ENCODE peak calls at places on chromosomes 13 and 19, in ten cellular contexts. N is suprapubic skin, P is upper lobe of right lung, J is A673, M is IMR-90, Z is omental fat pad, K is brain microvascular endothelial cell, Y is tibial nerve, Q is HFF-Myc, X is progenitor cell of endocrine pancreas. I is an unnamed sample.

GRCh38 chr13:31045621-31046081 is 113.2 kb downstream of the TEX26 start:
- DNase-seq in N (peak), P (peak), J (peak), M (peak), Z (no peak), K (peak), Y (no peak), Q (peak), X (no peak), I (no peak)

GRCh38 chr19:34298891-34299510 is 44.6 kb downstream of the GARRE1 start:
- DNase-seq in N (no peak), P (no peak), J (no peak), M (no peak), Z (no peak), K (no peak), Y (no peak), Q (no peak), X (no peak), I (no peak)

GRCh38 chr13:30111810-30112209 is 195.5 kb downstream of the KATNAL1 start:
- DNase-seq in N (no peak), P (no peak), J (peak), M (no peak), Z (no peak), K (no peak), Y (no peak), Q (no peak), X (no peak), I (peak)

GRCh38 chr19:58218899-58219298 is 9.8 kb upstream of the ZNF544 start:
- DNase-seq in N (no peak), P (no peak), J (peak), M (no peak), Z (no peak), K (no peak), Y (no peak), Q (no peak), X (no peak), I (no peak)

GRCh38 chr13:41905600-41906254 is 55.2 kb downstream of the VWA8 start:
- DNase-seq in N (no peak), P (no peak), J (peak), M (peak), Z (no peak), K (no peak), Y (no peak), Q (no peak), X (no peak), I (no peak)

GRCh38 chr13:22944378-22944777 is 236.4 kb upstream of the SGCG start:
- DNase-seq in N (no peak), P (no peak), J (peak), M (no peak), Z (no peak), K (no peak), Y (no peak), Q (no peak), X (no peak), I (no peak)

GRCh38 chr19:50458396-50459066 is 17.8 kb upstream of the EMC10 start:
- DNase-seq in N (no peak), P (no peak), J (peak), M (peak), Z (no peak), K (no peak), Y (no peak), Q (no peak), X (no peak), I (no peak)

GRCh38 chr13:57634829-57635165 is 3.3 kb downstream of the PCDH17 start:
- DNase-seq in N (peak), P (peak), J (no peak), M (no peak), Z (no peak), K (no peak), Y (no peak), Q (no peak), X (no peak), I (peak)

GRCh38 chr19:12195501-12195860 is 32.6 kb downstream of the ZNF136 start:
- DNase-seq in N (no peak), P (no peak), J (no peak), M (no peak), Z (no peak), K (no peak), Y (no peak), Q (no peak), X (no peak), I (no peak)

GRCh38 chr13:44231786-44232516 is 141.7 kb upstream of the SERP2 start:
- DNase-seq in N (peak), P (peak), J (no peak), M (peak), Z (peak), K (peak), Y (peak), Q (peak), X (no peak), I (no peak)

GRCh38 chr19:17052439-17052838 is 22.8 kb downstream of the HAUS8 start:
- DNase-seq in N (no peak), P (no peak), J (peak), M (peak), Z (no peak), K (peak), Y (peak), Q (no peak), X (no peak), I (peak)

GRCh38 chr19:17469371-17470203 is 737 bp upstream of the SLC27A1 start:
- DNase-seq in N (peak), P (peak), J (peak), M (peak), Z (peak), K (peak), Y (peak), Q (peak), X (peak), I (peak)

GRCh38 chr19:2523630-2524311 is 47.8 kb downstream of the GADD45B start:
- DNase-seq in N (no peak), P (no peak), J (peak), M (peak), Z (no peak), K (peak), Y (no peak), Q (no peak), X (no peak), I (no peak)

GRCh38 chr19:47381121-47381520 is 32.0 kb downstream of the DHX34 start:
- DNase-seq in N (no peak), P (no peak), J (no peak), M (no peak), Z (no peak), K (no peak), Y (no peak), Q (no peak), X (no peak), I (no peak)

GRCh38 chr19:1584500-1585242 is 8.0 kb downstream of the MBD3 start:
- DNase-seq in N (no peak), P (no peak), J (no peak), M (no peak), Z (no peak), K (no peak), Y (no peak), Q (no peak), X (no peak), I (no peak)

GRCh38 chr19:42207767-42208259 is 9.7 kb downstream of the DEDD2 start:
- DNase-seq in N (no peak), P (no peak), J (no peak), M (peak), Z (no peak), K (peak), Y (no peak), Q (peak), X (no peak), I (no peak)

GRCh38 chr19:46760363-46760762 is 14.1 kb upstream of the STRN4 start:
- DNase-seq in N (no peak), P (no peak), J (no peak), M (no peak), Z (no peak), K (no peak), Y (no peak), Q (no peak), X (no peak), I (no peak)

GRCh38 chr13:25174304-25174703 is 2.2 kb upstream of the AMER2 start:
- DNase-seq in N (no peak), P (no peak), J (peak), M (no peak), Z (no peak), K (no peak), Y (no peak), Q (no peak), X (no peak), I (no peak)

GRCh38 chr13:113854238-113855011 is 9.5 kb downstream of the GAS6 start:
- DNase-seq in N (peak), P (no peak), J (no peak), M (peak), Z (peak), K (no peak), Y (peak), Q (no peak), X (no peak), I (no peak)

GRCh38 chr19:7894612-7895309 is 6.5 kb downstream of the LRRC8E start:
- DNase-seq in N (no peak), P (peak), J (no peak), M (no peak), Z (no peak), K (no peak), Y (no peak), Q (no peak), X (no peak), I (no peak)

GRCh38 chr19:45952691-45953505 is 20.8 kb downstream of the NOVA2 start:
- DNase-seq in N (no peak), P (no peak), J (peak), M (peak), Z (no peak), K (peak), Y (no peak), Q (peak), X (peak), I (peak)

GRCh38 chr19:52464798-52465470 is 11.6 kb downstream of the ZNF578 start:
- DNase-seq in N (no peak), P (no peak), J (peak), M (no peak), Z (no peak), K (no peak), Y (no peak), Q (no peak), X (no peak), I (peak)

GRCh38 chr13:111116830-111117229 is 1.7 kb downstream of the ARHGEF7 start:
- DNase-seq in N (no peak), P (no peak), J (no peak), M (peak), Z (no peak), K (no peak), Y (no peak), Q (no peak), X (no peak), I (no peak)

GRCh38 chr19:35090160-35090794 is 25.3 kb upstream of the FXYD3 start:
- DNase-seq in N (peak), P (peak), J (peak), M (peak), Z (peak), K (peak), Y (peak), Q (no peak), X (peak), I (peak)

GRCh38 chr19:8069116-8069973 is 16.8 kb downstream of the CCL25 start:
- DNase-seq in N (no peak), P (no peak), J (peak), M (no peak), Z (no peak), K (no peak), Y (no peak), Q (peak), X (no peak), I (no peak)

GRCh38 chr13:75618308-75618707 is 17.8 kb upstream of the LMO7 start:
- DNase-seq in N (no peak), P (no peak), J (no peak), M (no peak), Z (no peak), K (no peak), Y (no peak), Q (no peak), X (no peak), I (no peak)

GRCh38 chr13:98517576-98518310 is 59.2 kb downstream of the STK24 start:
- DNase-seq in N (no peak), P (no peak), J (no peak), M (no peak), Z (no peak), K (no peak), Y (no peak), Q (no peak), X (no peak), I (no peak)

GRCh38 chr13:20332361-20333096 is 100.4 kb upstream of the GJB6 start:
- DNase-seq in N (no peak), P (no peak), J (peak), M (no peak), Z (no peak), K (no peak), Y (peak), Q (no peak), X (no peak), I (no peak)

GRCh38 chr19:49188626-49189200 is 31.1 kb downstream of the TRPM4 start:
- DNase-seq in N (no peak), P (peak), J (no peak), M (no peak), Z (no peak), K (no peak), Y (no peak), Q (no peak), X (no peak), I (no peak)

GRCh38 chr13:50309200-50309848 is 294.1 kb downstream of the KCNRG start:
- DNase-seq in N (no peak), P (no peak), J (no peak), M (no peak), Z (no peak), K (no peak), Y (no peak), Q (no peak), X (no peak), I (no peak)

GRCh38 chr19:5131866-5132561 is 163.1 kb downstream of the KDM4B start:
- DNase-seq in N (no peak), P (no peak), J (peak), M (no peak), Z (no peak), K (no peak), Y (no peak), Q (no peak), X (peak), I (no peak)

GRCh38 chr19:5152767-5153532 is 184.0 kb downstream of the KDM4B start:
- DNase-seq in N (no peak), P (peak), J (no peak), M (no peak), Z (no peak), K (no peak), Y (no peak), Q (no peak), X (no peak), I (no peak)

GRCh38 chr19:15072930-15073647 is 8.9 kb upstream of the OR1I1 start:
- DNase-seq in N (no peak), P (no peak), J (no peak), M (no peak), Z (no peak), K (no peak), Y (no peak), Q (no peak), X (no peak), I (no peak)
- TF ChIP-seq CTCF in N (no peak), P (no peak), J (peak), M (no peak), Z (no peak), K (no peak), Y (no peak), Q (no peak), X (no peak), I (no peak)

DNA sequence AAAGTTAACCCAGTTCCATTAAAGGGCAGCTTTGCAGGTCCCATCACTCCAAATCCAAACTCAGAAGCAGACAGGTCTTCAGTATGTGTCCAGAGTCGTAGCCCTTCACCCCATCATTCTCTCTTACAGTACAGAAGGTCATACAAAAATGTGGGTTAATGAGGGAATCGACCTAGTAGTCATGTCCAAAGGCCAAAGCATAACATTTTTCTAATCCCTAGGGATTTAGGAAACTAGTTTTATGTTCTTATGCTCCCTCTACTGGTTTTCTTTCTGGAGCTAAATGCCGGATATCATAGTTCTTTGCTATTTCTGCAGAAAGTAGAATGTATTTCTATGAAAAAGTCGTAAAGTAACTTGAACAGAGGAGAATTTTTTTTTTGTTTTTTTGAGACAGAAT is 72.2 kb downstream of the DHRS12 start:
- DNase-seq in N (no peak), P (no peak), J (peak), M (peak), Z (no peak), K (no peak), Y (no peak), Q (peak), X (no peak), I (no peak)
- TF ChIP-seq CTCF in N (peak), P (peak), J (peak), M (peak), Z (no peak), K (peak), Y (peak), Q (no peak), X (no peak), I (no peak)

DNA sequence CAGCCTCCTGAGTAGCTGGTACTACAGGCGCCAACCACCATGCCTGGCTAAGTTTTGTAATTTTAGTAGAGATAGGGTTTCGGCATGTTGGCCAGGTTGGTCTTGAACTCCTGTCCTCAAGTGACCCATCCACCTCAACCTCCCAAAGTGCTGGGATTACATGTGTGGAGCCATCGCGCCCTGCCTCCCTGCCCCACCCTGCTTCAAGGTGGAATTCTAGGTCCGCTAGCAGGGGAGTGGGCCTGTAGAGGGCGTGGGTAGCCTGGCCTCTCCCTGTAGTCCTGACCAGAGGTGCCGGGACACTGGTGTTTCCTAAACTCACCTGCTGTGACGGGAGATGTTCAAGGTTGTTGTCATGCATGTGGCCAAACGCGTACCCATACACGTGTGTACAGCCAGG is 398 bp downstream of the SLC25A41 start:
- DNase-seq in N (no peak), P (no peak), J (no peak), M (no peak), Z (no peak), K (no peak), Y (no peak), Q (no peak), X (no peak), I (no peak)
- TF ChIP-seq CTCF in N (no peak), P (no peak), J (no peak), M (no peak), Z (no peak), K (no peak), Y (no peak), Q (no peak), X (no peak), I (no peak)

GRCh38 chr13:39377699-39378098 is 225.3 kb downstream of the LHFPL6 start:
- DNase-seq in N (no peak), P (no peak), J (no peak), M (no peak), Z (no peak), K (no peak), Y (no peak), Q (no peak), X (no peak), I (no peak)
- TF ChIP-seq CTCF in N (no peak), P (no peak), J (no peak), M (no peak), Z (no peak), K (no peak), Y (no peak), Q (no peak), X (no peak), I (no peak)

DNA sequence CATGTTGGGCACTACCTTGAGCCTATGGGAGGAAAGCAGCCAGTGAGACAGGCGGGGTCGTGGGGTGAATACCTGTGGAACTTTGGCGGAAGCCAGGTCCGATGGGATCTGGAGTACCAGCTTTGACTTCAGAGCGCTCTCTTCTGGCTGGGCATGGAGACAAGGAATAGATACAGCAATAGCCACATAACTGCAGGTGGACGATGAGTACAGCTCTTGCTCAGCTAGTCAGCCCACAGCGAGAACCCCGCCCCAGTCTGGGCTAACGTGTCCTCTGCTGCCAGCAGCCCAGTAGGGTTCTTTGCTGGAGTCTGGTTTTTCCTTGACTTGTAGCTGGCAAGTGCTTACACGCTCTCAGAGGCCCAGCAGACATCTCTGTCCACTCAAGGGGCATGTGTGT is 83.4 kb downstream of the SIPA1L3 start:
- DNase-seq in N (no peak), P (peak), J (no peak), M (no peak), Z (no peak), K (no peak), Y (no peak), Q (no peak), X (no peak), I (no peak)
- TF ChIP-seq CTCF in N (no peak), P (no peak), J (no peak), M (no peak), Z (no peak), K (no peak), Y (no peak), Q (no peak), X (no peak), I (no peak)

GRCh38 chr13:60655268-60655667 is 258.2 kb downstream of the TDRD3 start:
- DNase-seq in N (no peak), P (no peak), J (no peak), M (no peak), Z (no peak), K (no peak), Y (no peak), Q (no peak), X (no peak), I (no peak)

DNA sequence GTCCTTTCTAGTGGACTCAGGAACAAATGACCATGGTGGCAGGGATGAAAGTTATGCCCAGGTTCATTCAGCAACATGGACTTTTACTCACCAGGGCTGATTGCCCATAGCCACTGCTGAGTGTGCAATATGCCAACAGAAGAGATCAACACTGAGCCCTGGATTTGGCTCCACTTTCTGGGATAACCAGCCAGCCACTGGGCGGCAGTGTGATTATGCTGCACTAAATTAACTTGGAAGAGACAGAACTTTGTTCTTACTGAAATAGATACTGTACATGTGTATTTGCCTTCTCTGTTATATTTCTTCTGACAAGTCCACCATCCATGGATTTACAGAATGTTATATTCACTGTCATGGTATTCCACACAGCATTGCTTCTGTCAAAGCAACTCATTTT is 257.4 kb downstream of the TDRD3 start:
- DNase-seq in N (no peak), P (no peak), J (peak), M (no peak), Z (no peak), K (peak), Y (peak), Q (no peak), X (no peak), I (peak)
- TF ChIP-seq CTCF in N (no peak), P (peak), J (peak), M (peak), Z (no peak), K (peak), Y (no peak), Q (no peak), X (peak), I (peak)

GRCh38 chr19:54480048-54480447 is 7.0 kb upstream of the CDC42EP5 start:
- DNase-seq in N (no peak), P (no peak), J (no peak), M (no peak), Z (no peak), K (no peak), Y (no peak), Q (no peak), X (no peak), I (no peak)

GRCh38 chr19:54475706-54476105 is 2.6 kb upstream of the CDC42EP5 start:
- DNase-seq in N (no peak), P (no peak), J (no peak), M (no peak), Z (no peak), K (no peak), Y (no peak), Q (no peak), X (no peak), I (no peak)

GRCh38 chr19:54478677-54479266 is 5.7 kb upstream of the CDC42EP5 start:
- DNase-seq in N (no peak), P (no peak), J (peak), M (peak), Z (no peak), K (no peak), Y (no peak), Q (no peak), X (no peak), I (peak)

GRCh38 chr19:54473983-54474382 is 887 bp upstream of the CDC42EP5 start:
- DNase-seq in N (no peak), P (no peak), J (no peak), M (no peak), Z (no peak), K (no peak), Y (no peak), Q (no peak), X (no peak), I (no peak)

GRCh38 chr19:54477650-54478049 is 4.6 kb upstream of the CDC42EP5 start:
- DNase-seq in N (no peak), P (no peak), J (no peak), M (no peak), Z (no peak), K (no peak), Y (no peak), Q (no peak), X (no peak), I (no peak)
- TF ChIP-seq CTCF in N (no peak), P (no peak), J (peak), M (peak), Z (no peak), K (peak), Y (no peak), Q (peak), X (no peak), I (no peak)

GRCh38 chr19:54030895-54031586 is 32.7 kb downstream of the VSTM1 start:
- DNase-seq in N (no peak), P (no peak), J (peak), M (peak), Z (no peak), K (no peak), Y (no peak), Q (no peak), X (no peak), I (no peak)
- TF ChIP-seq CTCF in N (no peak), P (peak), J (peak), M (peak), Z (no peak), K (peak), Y (no peak), Q (peak), X (peak), I (peak)